ENCODE peak calls at places on chromosomes 12 and 14, in four cellular contexts. One of them, this sample, is unnamed.

GRCh38 chr12:69982081-69982480 is 157.1 kb downstream of the MYRFL start:
- DNase-seq in HFF-Myc: no peak
- DNase-seq in HCT116: no peak
- DNase-seq in upper lobe of right lung: no peak
- DNase-seq in this sample: no peak

GRCh38 chr14:77467801-77468200 is 9.9 kb downstream of the AHSA1 start:
- DNase-seq in HCT116: no peak
- DNase-seq in HFF-Myc: no peak
- DNase-seq in upper lobe of right lung: no peak
- DNase-seq in this sample: no peak

GRCh38 chr12:50506753-50507473 is 2.1 kb downstream of the DIP2B start:
- DNase-seq in upper lobe of right lung: no peak
- DNase-seq in HFF-Myc: no peak
- DNase-seq in HCT116: no peak
- DNase-seq in this sample: no peak

GRCh38 chr12:47247418-47247817 is 167.7 kb upstream of the AMIGO2 start:
- DNase-seq in upper lobe of right lung: peak
- DNase-seq in HFF-Myc: no peak
- DNase-seq in HCT116: no peak
- DNase-seq in this sample: peak

GRCh38 chr14:55914771-55915170 is 203.4 kb upstream of the PELI2 start:
- DNase-seq in upper lobe of right lung: no peak
- DNase-seq in HCT116: no peak
- DNase-seq in HFF-Myc: no peak
- DNase-seq in this sample: no peak

GRCh38 chr14:24710403-24711063 is 76.5 kb upstream of the GZMB start:
- DNase-seq in HFF-Myc: peak
- DNase-seq in upper lobe of right lung: no peak
- DNase-seq in HCT116: peak
- DNase-seq in this sample: peak

GRCh38 chr12:3752096-3752709 is 706 bp downstream of the CRACR2A start:
- DNase-seq in HFF-Myc: no peak
- DNase-seq in HCT116: peak
- DNase-seq in upper lobe of right lung: peak
- DNase-seq in this sample: no peak

GRCh38 chr14:85187521-85187920 is 342.4 kb upstream of the FLRT2 start:
- DNase-seq in upper lobe of right lung: no peak
- DNase-seq in HFF-Myc: no peak
- DNase-seq in HCT116: no peak
- DNase-seq in this sample: no peak

GRCh38 chr14:71472281-71472960 is 459.8 kb upstream of the RGS6 start:
- DNase-seq in HCT116: no peak
- DNase-seq in upper lobe of right lung: no peak
- DNase-seq in HFF-Myc: no peak
- DNase-seq in this sample: no peak

GRCh38 chr12:51874013-51874412 is 13.9 kb upstream of the ANKRD33 start:
- DNase-seq in HFF-Myc: no peak
- DNase-seq in upper lobe of right lung: no peak
- DNase-seq in HCT116: no peak
- DNase-seq in this sample: no peak

GRCh38 chr14:81831128-81831815 is 297.6 kb upstream of the SEL1L start:
- DNase-seq in upper lobe of right lung: no peak
- DNase-seq in HCT116: no peak
- DNase-seq in HFF-Myc: no peak
- DNase-seq in this sample: peak

GRCh38 chr14:36019126-36019525 is 157.4 kb downstream of the PTCSC3 start:
- DNase-seq in upper lobe of right lung: no peak
- DNase-seq in HCT116: no peak
- DNase-seq in HFF-Myc: no peak
- DNase-seq in this sample: no peak

GRCh38 chr14:69539631-69540410 is 34.9 kb downstream of the CCDC177 start:
- DNase-seq in HCT116: no peak
- DNase-seq in HFF-Myc: no peak
- DNase-seq in upper lobe of right lung: peak
- DNase-seq in this sample: no peak

GRCh38 chr14:104665663-104666522 is 23.5 kb upstream of the INF2 start:
- DNase-seq in HFF-Myc: no peak
- DNase-seq in upper lobe of right lung: peak
- DNase-seq in HCT116: peak
- DNase-seq in this sample: no peak

GRCh38 chr12:1779783-1780182 is 40.6 kb upstream of the LRTM2 start:
- DNase-seq in upper lobe of right lung: no peak
- DNase-seq in HFF-Myc: no peak
- DNase-seq in HCT116: no peak
- DNase-seq in this sample: no peak

GRCh38 chr12:109544955-109545531 is 28.3 kb downstream of the MMAB start:
- DNase-seq in HCT116: no peak
- DNase-seq in HFF-Myc: no peak
- DNase-seq in upper lobe of right lung: no peak
- DNase-seq in this sample: peak

GRCh38 chr12:108907861-108908302 is 28.0 kb downstream of the DAO start:
- DNase-seq in HCT116: no peak
- DNase-seq in upper lobe of right lung: no peak
- DNase-seq in HFF-Myc: no peak
- DNase-seq in this sample: no peak

GRCh38 chr12:92558806-92559205 is 144.0 kb upstream of the PLEKHG7 start:
- DNase-seq in HCT116: no peak
- DNase-seq in HFF-Myc: no peak
- DNase-seq in upper lobe of right lung: no peak
- DNase-seq in this sample: no peak

GRCh38 chr12:121958521-121959240 is 40.3 kb downstream of the CFAP251 start:
- DNase-seq in HFF-Myc: no peak
- DNase-seq in upper lobe of right lung: no peak
- DNase-seq in HCT116: no peak
- DNase-seq in this sample: no peak
- TF ChIP-seq CTCF in HFF-Myc: no peak
- TF ChIP-seq CTCF in upper lobe of right lung: no peak
- TF ChIP-seq CTCF in HCT116: no peak
- TF ChIP-seq CTCF in this sample: no peak

DNA sequence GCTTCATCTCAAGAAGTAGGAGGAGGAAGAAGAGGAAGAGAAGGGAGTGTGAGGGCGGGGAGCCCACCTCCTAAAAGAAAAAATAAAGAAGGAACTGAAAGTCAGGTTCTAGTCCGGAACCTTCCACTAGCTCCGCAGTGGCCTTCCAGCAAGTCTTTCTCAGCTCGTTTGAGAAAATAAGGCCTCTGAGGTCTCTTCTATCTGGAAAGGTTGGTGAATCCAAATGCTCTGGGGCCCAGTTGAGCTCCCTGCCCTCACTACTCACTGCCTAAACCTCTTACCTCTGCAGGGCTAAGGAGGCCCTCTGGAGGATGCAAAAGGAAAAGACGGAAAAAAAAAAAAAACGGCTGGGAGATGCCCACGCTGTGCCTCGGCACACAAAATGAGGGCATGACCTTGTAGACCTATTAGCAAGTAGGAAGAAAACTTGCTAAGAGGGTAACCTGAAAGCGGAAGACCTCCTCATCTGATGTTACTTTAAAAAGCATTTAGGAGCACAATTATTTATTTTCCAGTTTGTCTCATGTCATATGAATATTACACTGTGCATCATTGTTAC is 35.9 kb downstream of the FBLN5 start:
- DNase-seq in upper lobe of right lung: no peak
- DNase-seq in HCT116: peak
- DNase-seq in HFF-Myc: no peak
- DNase-seq in this sample: peak
- TF ChIP-seq CTCF in upper lobe of right lung: peak
- TF ChIP-seq CTCF in HCT116: peak
- TF ChIP-seq CTCF in HFF-Myc: peak
- TF ChIP-seq CTCF in this sample: peak

GRCh38 chr14:61341275-61342210 is 20.2 kb downstream of the PRKCH start:
- DNase-seq in HCT116: no peak
- DNase-seq in HFF-Myc: no peak
- DNase-seq in upper lobe of right lung: no peak
- DNase-seq in this sample: no peak
- TF ChIP-seq CTCF in HCT116: no peak
- TF ChIP-seq CTCF in HFF-Myc: no peak
- TF ChIP-seq CTCF in upper lobe of right lung: no peak
- TF ChIP-seq CTCF in this sample: no peak

GRCh38 chr14:53865716-53866115 is 90.9 kb downstream of the BMP4 start:
- DNase-seq in HFF-Myc: no peak
- DNase-seq in upper lobe of right lung: no peak
- DNase-seq in HCT116: no peak
- DNase-seq in this sample: no peak
- TF ChIP-seq CTCF in HFF-Myc: no peak
- TF ChIP-seq CTCF in upper lobe of right lung: no peak
- TF ChIP-seq CTCF in HCT116: no peak
- TF ChIP-seq CTCF in this sample: no peak

DNA sequence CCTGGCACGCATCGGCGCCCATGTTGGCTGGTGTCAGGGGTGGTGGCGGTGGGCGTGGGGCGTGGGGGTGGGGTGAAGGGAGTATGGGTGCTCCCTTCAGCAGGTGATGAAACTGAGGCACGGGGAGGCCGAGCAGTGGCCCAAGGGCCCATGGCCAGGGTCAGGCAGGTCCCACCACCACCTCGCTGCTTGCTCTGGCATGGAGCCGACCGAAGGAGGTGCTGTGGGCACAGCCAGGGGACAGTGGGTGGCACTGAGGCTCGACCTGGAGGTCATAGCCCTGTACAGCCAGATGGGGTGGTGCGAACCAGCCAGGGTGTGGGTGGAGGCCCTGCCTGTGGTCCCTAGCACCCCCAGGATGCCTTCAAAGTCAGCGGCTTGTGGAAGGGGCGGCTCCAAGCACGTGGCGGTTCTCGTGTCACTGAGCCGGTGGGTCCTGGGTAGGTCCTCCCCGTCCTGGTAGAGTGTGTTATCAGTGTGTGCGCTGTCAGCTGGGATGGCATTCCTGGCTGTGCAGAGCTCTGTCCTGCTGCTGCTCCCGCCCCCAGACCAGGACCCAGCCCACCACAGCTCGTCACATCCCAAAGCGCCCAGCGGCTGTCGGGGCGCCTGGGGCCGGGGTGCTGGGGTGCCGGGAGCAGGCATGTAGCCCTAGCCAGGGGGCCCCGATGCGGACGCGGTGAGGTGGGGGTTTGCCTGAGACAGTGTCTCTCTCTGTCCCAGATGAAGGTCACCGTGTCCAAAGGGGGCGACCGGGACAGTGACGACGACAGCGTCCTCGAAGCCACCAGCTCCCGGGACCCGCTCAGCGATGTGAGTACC is 35.3 kb downstream of the FBRSL1 start:
- DNase-seq in upper lobe of right lung: no peak
- DNase-seq in HCT116: no peak
- DNase-seq in HFF-Myc: no peak
- DNase-seq in this sample: no peak
- TF ChIP-seq CTCF in upper lobe of right lung: no peak
- TF ChIP-seq CTCF in HCT116: no peak
- TF ChIP-seq CTCF in HFF-Myc: no peak
- TF ChIP-seq CTCF in this sample: no peak

DNA sequence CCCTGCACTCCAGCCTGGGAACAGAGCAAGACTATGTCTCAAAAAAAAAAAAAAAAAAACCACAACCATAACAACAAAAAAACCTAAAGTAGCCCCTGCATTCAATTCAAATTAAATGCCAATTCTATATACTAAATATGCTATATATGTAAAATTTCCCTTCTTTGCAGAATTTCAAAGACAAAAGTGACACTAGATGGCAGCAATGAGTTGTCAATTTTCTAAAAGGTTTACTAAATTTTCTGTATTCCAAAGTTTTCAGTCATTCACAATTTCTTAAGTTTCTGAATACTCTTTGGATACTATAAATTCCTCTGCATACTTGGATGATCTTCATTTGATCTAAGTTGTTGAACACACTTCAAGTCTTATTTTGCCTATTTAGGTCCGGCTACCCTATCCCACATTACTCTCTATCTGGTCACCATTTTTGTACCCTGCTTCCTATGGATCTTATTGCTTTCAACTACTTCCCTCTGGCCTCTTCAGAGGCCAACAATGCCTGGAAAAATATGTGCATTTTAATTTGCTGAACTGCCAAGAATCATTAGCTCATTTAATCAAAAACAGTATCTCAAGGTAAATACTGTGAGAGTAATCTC is 27.9 kb downstream of the HNRNPC start:
- DNase-seq in upper lobe of right lung: no peak
- DNase-seq in HCT116: no peak
- DNase-seq in HFF-Myc: no peak
- DNase-seq in this sample: no peak
- TF ChIP-seq CTCF in upper lobe of right lung: peak
- TF ChIP-seq CTCF in HCT116: peak
- TF ChIP-seq CTCF in HFF-Myc: no peak
- TF ChIP-seq CTCF in this sample: peak

GRCh38 chr14:101045511-101045910 is 142.0 kb upstream of the RTL1 start:
- DNase-seq in upper lobe of right lung: no peak
- DNase-seq in HCT116: no peak
- DNase-seq in HFF-Myc: no peak
- DNase-seq in this sample: no peak

GRCh38 chr14:101043891-101044290 is 140.4 kb upstream of the RTL1 start:
- DNase-seq in HCT116: no peak
- DNase-seq in upper lobe of right lung: no peak
- DNase-seq in HFF-Myc: no peak
- DNase-seq in this sample: no peak

GRCh38 chr14:101047326-101047725 is 143.8 kb upstream of the RTL1 start:
- DNase-seq in HCT116: no peak
- DNase-seq in HFF-Myc: no peak
- DNase-seq in upper lobe of right lung: no peak
- DNase-seq in this sample: no peak

GRCh38 chr14:101046071-101046470 is 142.5 kb upstream of the RTL1 start:
- DNase-seq in upper lobe of right lung: no peak
- DNase-seq in HFF-Myc: no peak
- DNase-seq in HCT116: no peak
- DNase-seq in this sample: no peak

DNA sequence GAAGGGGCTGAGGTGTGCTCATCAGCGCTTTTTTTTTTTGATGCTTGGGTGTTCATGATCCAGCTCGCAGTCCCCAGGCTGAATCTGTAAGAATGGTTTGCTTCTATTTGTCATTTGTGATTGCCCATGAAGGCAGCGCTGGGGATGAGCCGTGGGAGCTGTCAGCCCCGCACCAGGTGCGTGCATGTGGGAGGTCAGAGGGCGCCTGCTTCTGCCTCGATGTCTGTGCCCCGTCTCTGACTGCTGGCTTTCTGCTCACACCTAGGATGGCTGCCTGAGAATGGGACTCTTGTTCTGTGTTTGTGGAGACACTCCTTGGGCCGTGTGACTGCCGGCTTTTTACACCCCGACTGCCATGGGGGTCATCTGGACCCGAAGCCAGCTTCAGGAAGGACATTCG is 141.2 kb upstream of the RTL1 start:
- DNase-seq in HCT116: no peak
- DNase-seq in HFF-Myc: no peak
- DNase-seq in upper lobe of right lung: no peak
- DNase-seq in this sample: no peak
- TF ChIP-seq CTCF in HCT116: no peak
- TF ChIP-seq CTCF in HFF-Myc: no peak
- TF ChIP-seq CTCF in upper lobe of right lung: no peak
- TF ChIP-seq CTCF in this sample: no peak